ENCODE peak calls at places on chromosomes 7 and 10, in six cellular contexts. P is sigmoid colon, V is GM12891, K is IMR-90, N is A549, R is heart left ventricle. S is an unnamed sample.

GRCh38 chr10:48811461-48811860 is 126.8 kb downstream of the WDFY4 start:
- DNase-seq in P (no peak), V (no peak), K (no peak), N (no peak), R (no peak), S (no peak)

GRCh38 chr7:130397056-130397455 is 16.8 kb downstream of the CPA1 start:
- DNase-seq in P (no peak), V (no peak), K (no peak), N (no peak), R (no peak), S (no peak)

GRCh38 chr7:7175075-7175695 is 7.2 kb upstream of the C1GALT1 start:
- DNase-seq in P (no peak), V (no peak), K (no peak), N (no peak), R (no peak), S (no peak)

GRCh38 chr7:84510501-84510900 is 315.9 kb upstream of the SEMA3A start:
- DNase-seq in P (no peak), V (no peak), K (peak; percentile 78), N (no peak), R (no peak), S (no peak)

GRCh38 chr7:80781561-80781979 is 137.3 kb downstream of the SEMA3C start:
- DNase-seq in P (peak; percentile 87), V (no peak), K (peak; percentile 71), N (no peak), R (peak; percentile 44), S (no peak)

GRCh38 chr10:7792541-7792940 is 4.6 kb downstream of the ATP5F1C start:
- DNase-seq in P (no peak), V (no peak), K (no peak), N (no peak), R (no peak), S (no peak)

GRCh38 chr10:9052767-9053166 is 998.3 kb downstream of the GATA3 start:
- DNase-seq in P (no peak), V (no peak), K (no peak), N (no peak), R (no peak), S (no peak)

GRCh38 chr7:40223451-40224112 is 88.8 kb downstream of the SUGCT start:
- DNase-seq in P (no peak), V (no peak), K (no peak), N (no peak), R (no peak), S (no peak)

GRCh38 chr10:35594115-35594849 is 10.9 kb upstream of the GJD4 start:
- DNase-seq in P (no peak), V (no peak), K (no peak), N (no peak), R (no peak), S (no peak)

GRCh38 chr10:84175436-84175835 is 1.8 kb downstream of the GPR15LG start:
- DNase-seq in P (no peak), V (no peak), K (no peak), N (no peak), R (no peak), S (no peak)

GRCh38 chr7:158369290-158369689 is 218.3 kb downstream of the PTPRN2 start:
- DNase-seq in P (peak; percentile 40), V (no peak), K (no peak), N (no peak), R (no peak), S (no peak)

GRCh38 chr10:130138479-130138866 is 2.3 kb downstream of the GLRX3 start:
- DNase-seq in P (no peak), V (no peak), K (peak; percentile 69), N (peak; percentile 85), R (no peak), S (peak; percentile 79)

GRCh38 chr7:30526163-30526562 is 21.5 kb upstream of the GGCT start:
- DNase-seq in P (no peak), V (no peak), K (no peak), N (no peak), R (no peak), S (no peak)

GRCh38 chr7:150384406-150385239 is 5.5 kb downstream of the ZNF775 start:
- DNase-seq in P (peak; percentile 60), V (no peak), K (no peak), N (no peak), R (no peak), S (no peak)

GRCh38 chr10:99920486-99920885 is 89.3 kb downstream of the DNMBP start:
- DNase-seq in P (no peak), V (no peak), K (no peak), N (no peak), R (no peak), S (no peak)

GRCh38 chr10:24550680-24551079 is 173.0 kb downstream of the ARHGAP21 start:
- DNase-seq in P (no peak), V (no peak), K (no peak), N (no peak), R (no peak), S (no peak)

GRCh38 chr7:154442939-154443338 is 390.7 kb downstream of the DPP6 start:
- DNase-seq in P (no peak), V (no peak), K (no peak), N (no peak), R (no peak), S (no peak)

GRCh38 chr7:122299624-122299934 is 5.0 kb downstream of the FEZF1 start:
- DNase-seq in P (no peak), V (no peak), K (no peak), N (no peak), R (no peak), S (no peak)

GRCh38 chr7:70520604-70521003 is 611.3 kb upstream of the GALNT17 start:
- DNase-seq in P (no peak), V (no peak), K (peak; percentile 5), N (peak; percentile 10), R (no peak), S (no peak)

GRCh38 chr7:139797607-139798006 is 19.8 kb upstream of the HIPK2 start:
- DNase-seq in P (no peak), V (no peak), K (peak; percentile 26), N (no peak), R (no peak), S (no peak)

GRCh38 chr7:54037873-54038272 is 504.3 kb upstream of the VSTM2A start:
- DNase-seq in P (no peak), V (no peak), K (no peak), N (no peak), R (no peak), S (no peak)

GRCh38 chr7:112877671-112878460 is 87.7 kb upstream of the TMEM168 start:
- DNase-seq in P (no peak), V (no peak), K (no peak), N (no peak), R (no peak), S (no peak)

GRCh38 chr10:126420571-126421275 is 32.4 kb upstream of the ADAM12 start:
- DNase-seq in P (no peak), V (no peak), K (no peak), N (no peak), R (no peak), S (no peak)

GRCh38 chr7:118575393-118575948 is 351.0 kb downstream of the ANKRD7 start:
- DNase-seq in P (no peak), V (no peak), K (no peak), N (no peak), R (no peak), S (no peak)

GRCh38 chr7:29622335-29623265 is 59.0 kb downstream of the PRR15 start:
- DNase-seq in P (no peak), V (no peak), K (peak; percentile 85), N (peak; percentile 80), R (no peak), S (peak; percentile 21)

GRCh38 chr10:111281516-111281915 is 204.7 kb downstream of the ADRA2A start:
- DNase-seq in P (no peak), V (no peak), K (no peak), N (peak; percentile 5), R (no peak), S (no peak)

GRCh38 chr10:69807696-69808095 is 6.0 kb downstream of the COL13A1 start:
- DNase-seq in P (no peak), V (no peak), K (peak; percentile 45), N (no peak), R (no peak), S (no peak)

GRCh38 chr10:96720422-96721206 is at the start of gene PIK3AP1:
- DNase-seq in P (peak; percentile 67), V (peak; percentile 77), K (no peak), N (peak; percentile 56), R (peak; percentile 64), S (peak; percentile 74)

GRCh38 chr10:100567249-100567648 is 31.5 kb downstream of the HIF1AN start:
- DNase-seq in P (no peak), V (no peak), K (no peak), N (no peak), R (no peak), S (no peak)

GRCh38 chr10:128050937-128051336 is 75.3 kb downstream of the MKI67 start:
- DNase-seq in P (peak; percentile 74), V (no peak), K (no peak), N (no peak), R (no peak), S (no peak)

GRCh38 chr10:28054211-28054888 is 55.5 kb upstream of the ODAD2 start:
- DNase-seq in P (no peak), V (no peak), K (peak; percentile 98), N (no peak), R (no peak), S (no peak)

GRCh38 chr7:15571303-15571878 is 9.6 kb upstream of the AGMO start:
- DNase-seq in P (no peak), V (no peak), K (peak; percentile 12), N (no peak), R (no peak), S (no peak)

GRCh38 chr7:30852744-30853288 is 58.8 kb upstream of the AQP1 start:
- DNase-seq in P (no peak), V (no peak), K (no peak), N (no peak), R (no peak), S (no peak)

GRCh38 chr10:28738200-28738599 is 60.9 kb downstream of the BAMBI start:
- DNase-seq in P (no peak), V (no peak), K (no peak), N (no peak), R (no peak), S (peak; percentile 55)

GRCh38 chr7:137935849-137936508 is 65.9 kb downstream of the CREB3L2 start:
- DNase-seq in P (no peak), V (no peak), K (no peak), N (no peak), R (peak; percentile 36), S (peak; percentile 30)
- TF ChIP-seq POLR2A in P (no peak), V (no peak), K (no peak), N (no peak), R (no peak), S (no peak)

GRCh38 chr7:11713352-11713751 is 118.6 kb downstream of the THSD7A start:
- DNase-seq in P (no peak), V (no peak), K (no peak), N (no peak), R (no peak), S (no peak)
- TF ChIP-seq POLR2A in P (no peak), V (no peak), K (no peak), N (no peak), R (no peak), S (no peak)

GRCh38 chr10:21526952-21527633 is 1.6 kb upstream of the SKIDA1 start:
- DNase-seq in P (peak; percentile 83), V (no peak), K (peak; percentile 58), N (no peak), R (peak; percentile 82), S (peak; percentile 82)
- TF ChIP-seq POLR2A in P (no peak), V (no peak), K (no peak), N (peak; percentile 6), R (peak; percentile 32), S (no peak)

GRCh38 chr7:36747251-36747968 is 23.1 kb upstream of the AOAH start:
- DNase-seq in P (no peak), V (no peak), K (peak; percentile 4), N (no peak), R (no peak), S (no peak)
- TF ChIP-seq POLR2A in P (no peak), V (no peak), K (no peak), N (no peak), R (no peak), S (no peak)

S was measured in erythroblast.